ENCODE peak calls at places on chromosomes 5 and 9, in ten cellular contexts. F is gastrocnemius medialis; A is AG09319; R is KG1; D is OCI-LY7; N is WTC11; Y is stimulated activated CD8-positive, alpha-beta memory T cell treated with anti-CD3 and anti-CD28 coated beads, Interleukin-4, amount 100 ng/mL, for 1 hour; E is anterior cingulate cortex; T is NCI-H510A treated with DMSO at 0.1 percent for 48 hours; G is activated CD4-positive, alpha-beta T cell treated with anti-CD3 and anti-CD28 coated beads, Interleukin-2, amount 50 U/mL, for 4 hours. B is an unnamed sample.

GRCh38 chr5:13045897-13046551 is 898.5 kb downstream of the DNAH5 start:
- DNase-seq in D (no peak), E (no peak), T (no peak), R (no peak), F (no peak), N (no peak), A (no peak), G (no peak), Y (no peak), B (no peak)

GRCh38 chr5:132055808-132056609 is 4.4 kb upstream of the IL3 start:
- DNase-seq in E (no peak), T (no peak), G (peak; percentile 48), R (no peak), D (no peak), Y (peak; percentile 46), A (no peak), N (no peak), F (no peak), B (peak; percentile 51)

GRCh38 chr9:137252555-137253506 is 1.7 kb downstream of the STPG3 start:
- DNase-seq in E (no peak), T (peak; percentile 75), G (no peak), Y (no peak), A (no peak), D (peak; percentile 76), F (no peak), N (peak; percentile 64), R (no peak), B (no peak)

GRCh38 chr5:175541264-175541663 is 62.9 kb downstream of the SFXN1 start:
- DNase-seq in D (no peak), Y (no peak), G (no peak), T (no peak), E (no peak), F (no peak), A (no peak), R (no peak), N (no peak), B (no peak)

GRCh38 chr5:122175852-122176251 is 46.5 kb downstream of the ZNF474 start:
- DNase-seq in Y (no peak), T (no peak), G (no peak), D (no peak), F (no peak), A (no peak), N (no peak), E (no peak), R (no peak), B (no peak)

GRCh38 chr5:150302301-150303069 is at the start of gene ARSI:
- DNase-seq in N (peak; percentile 88), G (no peak), A (no peak), E (no peak), Y (no peak), F (no peak), R (no peak), T (no peak), D (no peak), B (peak; percentile 23)

GRCh38 chr5:10733426-10733825 is 27.6 kb downstream of the DAP start:
- DNase-seq in F (no peak), Y (no peak), E (no peak), A (no peak), D (no peak), T (no peak), G (no peak), N (no peak), R (no peak), B (no peak)

GRCh38 chr5:135162661-135163265 is 128.7 kb upstream of the PITX1 start:
- DNase-seq in T (no peak), Y (no peak), F (no peak), D (no peak), G (no peak), E (no peak), A (no peak), N (no peak), R (no peak), B (no peak)

GRCh38 chr5:172114875-172115422 is 73.1 kb downstream of the STK10 start:
- DNase-seq in E (no peak), N (no peak), D (peak; percentile 96), F (no peak), G (peak; percentile 68), R (peak; percentile 100), Y (peak; percentile 52), T (no peak), A (no peak), B (peak; percentile 86)

GRCh38 chr9:133321411-133321935 is 14.5 kb downstream of the SURF6 start:
- DNase-seq in D (no peak), F (no peak), Y (no peak), E (no peak), T (no peak), R (no peak), N (no peak), A (no peak), G (no peak), B (no peak)

GRCh38 chr9:81473708-81474107 is 215.6 kb downstream of the TLE1 start:
- DNase-seq in N (no peak), A (no peak), E (no peak), T (no peak), D (no peak), R (no peak), F (no peak), Y (no peak), G (no peak), B (no peak)

GRCh38 chr5:36013182-36013581 is 22.0 kb upstream of the UGT3A1 start:
- DNase-seq in N (no peak), E (no peak), G (no peak), D (no peak), F (no peak), Y (no peak), R (no peak), T (no peak), A (no peak), B (no peak)

B was measured in mucosa of descending colon.